ENCODE peak calls at places on chromosome 19, in eight cellular contexts. J, F, Y, R, V, U, E and A are unnamed samples.

GRCh38 chr19:45768644-45769053 is 403 bp downstream of the SIX5 start:
- DNase-seq in R (no peak), E (no peak), U (no peak), J (peak; percentile 51), Y (no peak), V (peak; percentile 44), F (peak; percentile 65), A (no peak)

GRCh38 chr19:30085394-30085793 is 143.4 kb downstream of the URI1 start:
- DNase-seq in F (no peak), Y (peak; percentile 67), E (no peak), U (peak; percentile 16), R (no peak), V (peak; percentile 23), J (peak; percentile 74), A (no peak)

GRCh38 chr19:34228347-34228746 is 26.0 kb upstream of the GARRE1 start:
- DNase-seq in J (no peak), Y (no peak), E (no peak), V (no peak), R (no peak), F (no peak), U (no peak), A (no peak)

GRCh38 chr19:20776083-20777076 is at the start of gene ZNF66:
- DNase-seq in F (no peak), J (peak; percentile 100), V (peak; percentile 82), R (peak; percentile 90), Y (peak; percentile 87), E (peak; percentile 89), U (no peak), A (peak; percentile 78)

GRCh38 chr19:16899566-16900075 is 10.8 kb downstream of the F2RL3 start:
- DNase-seq in E (no peak), F (peak; percentile 64), R (peak; percentile 27), J (peak; percentile 73), V (peak; percentile 65), Y (peak; percentile 53), U (peak; percentile 35), A (peak; percentile 18)

GRCh38 chr19:50909240-50910070 is 1.7 kb downstream of the KLK4 start:
- DNase-seq in R (no peak), F (peak; percentile 86), Y (peak; percentile 83), J (peak; percentile 99), E (no peak), U (peak; percentile 85), V (peak; percentile 99), A (no peak)

GRCh38 chr19:51688665-51689571 is 4.2 kb upstream of the SPACA6 start:
- DNase-seq in J (peak; percentile 83), R (peak; percentile 49), F (peak; percentile 71), E (no peak), U (peak; percentile 73), V (peak; percentile 79), Y (peak; percentile 90), A (no peak)

GRCh38 chr19:5129691-5130090 is 160.8 kb downstream of the KDM4B start:
- DNase-seq in F (no peak), U (no peak), V (no peak), Y (no peak), E (no peak), J (no peak), R (no peak), A (no peak)

GRCh38 chr19:40443930-40444180 is 280 bp downstream of the SERTAD3 start:
- DNase-seq in F (peak; percentile 73), U (no peak), J (peak; percentile 73), R (no peak), Y (no peak), E (no peak), V (no peak), A (no peak)

GRCh38 chr19:35987571-35987896 is 7.5 kb upstream of the SDHAF1 start:
- DNase-seq in F (no peak), U (no peak), E (no peak), R (no peak), J (no peak), Y (no peak), V (no peak), A (no peak)

GRCh38 chr19:46180701-46181385 is 32.8 kb downstream of the IGFL2 start:
- DNase-seq in E (no peak), R (no peak), V (no peak), U (peak; percentile 15), J (no peak), F (no peak), Y (no peak), A (no peak)

GRCh38 chr19:991932-992669 is 8.0 kb downstream of the WDR18 start:
- DNase-seq in F (no peak), J (no peak), V (no peak), Y (no peak), E (no peak), R (no peak), U (no peak), A (no peak)

GRCh38 chr19:12544401-12544876 is 6.8 kb downstream of the ZNF564 start:
- DNase-seq in F (no peak), E (no peak), Y (no peak), U (no peak), J (no peak), V (peak; percentile 74), R (no peak), A (no peak)

GRCh38 chr19:1132625-1133383 is 29.0 kb downstream of the GPX4 start:
- DNase-seq in E (no peak), J (no peak), Y (no peak), F (no peak), U (no peak), V (no peak), R (no peak), A (no peak)

GRCh38 chr19:19563348-19563848 is 25.3 kb downstream of the CILP2 start:
- DNase-seq in E (no peak), R (no peak), Y (no peak), F (no peak), V (no peak), J (no peak), U (no peak), A (no peak)
- TF ChIP-seq REST in E (no peak), R (no peak), Y (no peak), F (no peak), V (no peak), J (no peak), U (no peak), A (no peak)

DNA sequence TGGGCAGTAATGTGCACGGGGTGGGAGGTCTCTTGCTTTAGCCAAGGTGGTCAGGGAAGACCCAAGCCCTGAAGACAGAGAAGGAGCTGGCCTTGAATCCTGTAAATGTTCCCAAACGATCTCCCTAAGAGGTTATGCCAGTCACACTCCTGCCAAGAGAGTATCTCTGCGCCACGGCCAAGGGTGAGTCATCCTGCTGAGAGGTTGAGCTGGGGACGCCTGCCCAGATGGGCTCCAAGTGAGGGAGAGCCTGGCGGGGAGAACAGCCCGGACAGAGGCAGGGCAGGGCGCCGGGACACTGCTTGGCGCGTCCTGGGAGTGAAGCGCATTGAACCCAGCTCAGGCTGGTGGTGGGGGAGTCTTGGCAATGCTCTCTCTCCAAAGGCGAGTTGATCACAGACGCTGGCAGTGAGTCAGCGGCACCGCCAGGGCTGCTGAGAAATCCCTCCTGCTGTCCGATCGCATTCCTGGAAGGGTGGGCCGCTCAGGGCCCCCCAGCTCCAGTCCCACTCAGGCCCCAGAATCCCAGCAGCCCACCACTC is 16.4 kb downstream of the SULT2B1 start:
- DNase-seq in J (peak; percentile 65), V (peak; percentile 60), U (peak; percentile 83), R (no peak), F (peak; percentile 91), Y (peak; percentile 68), E (no peak), A (no peak)
- TF ChIP-seq REST in J (no peak), V (no peak), U (no peak), R (no peak), F (no peak), Y (peak; percentile 30), E (no peak), A (no peak)

GRCh38 chr19:55376381-55376933 is at the start of gene TMEM190:
- DNase-seq in E (no peak), R (no peak), J (peak; percentile 66), Y (peak; percentile 32), V (peak; percentile 65), F (no peak), U (no peak), A (no peak)

GRCh38 chr19:55372316-55373081 is 2.2 kb upstream of the IL11 start:
- DNase-seq in R (no peak), U (no peak), J (no peak), Y (peak; percentile 64), V (no peak), F (peak; percentile 71), E (no peak), A (no peak)

GRCh38 chr19:55370305-55370988 is at the start of gene IL11:
- DNase-seq in J (no peak), E (no peak), V (no peak), Y (no peak), R (no peak), U (no peak), F (peak; percentile 65), A (no peak)

GRCh38 chr19:55373993-55374757 is 2.5 kb upstream of the TMEM190 start:
- DNase-seq in F (peak; percentile 75), J (no peak), U (no peak), E (no peak), Y (peak; percentile 62), V (no peak), R (no peak), A (no peak)

DNA sequence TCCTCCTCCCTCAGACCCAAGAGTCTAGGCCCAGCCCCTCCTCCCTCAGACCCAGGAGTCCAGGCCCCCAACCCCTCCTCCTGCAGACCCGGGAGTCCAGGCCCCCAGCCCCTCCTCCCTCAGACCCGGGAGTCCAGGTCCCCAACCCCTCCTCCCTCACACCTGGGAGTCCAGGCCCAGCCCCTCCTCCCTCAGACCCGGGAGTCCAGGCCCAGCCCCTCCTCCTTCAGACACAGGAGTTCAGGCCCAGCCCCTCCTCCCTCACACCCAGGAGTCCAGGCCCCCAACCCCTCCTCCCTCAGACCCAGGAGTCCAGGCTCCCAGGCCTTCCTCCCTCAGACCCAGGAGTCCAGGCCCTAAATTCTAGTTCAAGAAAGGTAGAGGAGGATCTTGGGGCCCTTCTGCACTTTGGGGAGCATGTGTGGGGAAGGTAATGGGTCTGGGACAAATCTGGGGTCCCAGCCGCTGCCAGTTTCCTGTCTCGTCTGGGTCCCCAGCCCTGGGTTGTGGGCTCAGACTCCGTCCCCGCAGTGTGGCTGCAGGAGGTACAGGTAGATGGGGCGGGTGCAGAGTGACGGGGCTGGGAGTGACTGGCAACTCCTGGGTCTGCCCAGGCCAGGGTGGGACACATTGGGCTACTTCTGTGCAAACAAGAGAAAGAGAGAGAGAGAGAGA is 3.2 kb upstream of the TMEM190 start:
- DNase-seq in Y (no peak), R (no peak), V (no peak), E (no peak), F (no peak), U (no peak), J (no peak), A (no peak)
- TF ChIP-seq REST in Y (no peak), R (no peak), V (no peak), E (no peak), F (no peak), U (no peak), J (no peak), A (no peak)

DNA sequence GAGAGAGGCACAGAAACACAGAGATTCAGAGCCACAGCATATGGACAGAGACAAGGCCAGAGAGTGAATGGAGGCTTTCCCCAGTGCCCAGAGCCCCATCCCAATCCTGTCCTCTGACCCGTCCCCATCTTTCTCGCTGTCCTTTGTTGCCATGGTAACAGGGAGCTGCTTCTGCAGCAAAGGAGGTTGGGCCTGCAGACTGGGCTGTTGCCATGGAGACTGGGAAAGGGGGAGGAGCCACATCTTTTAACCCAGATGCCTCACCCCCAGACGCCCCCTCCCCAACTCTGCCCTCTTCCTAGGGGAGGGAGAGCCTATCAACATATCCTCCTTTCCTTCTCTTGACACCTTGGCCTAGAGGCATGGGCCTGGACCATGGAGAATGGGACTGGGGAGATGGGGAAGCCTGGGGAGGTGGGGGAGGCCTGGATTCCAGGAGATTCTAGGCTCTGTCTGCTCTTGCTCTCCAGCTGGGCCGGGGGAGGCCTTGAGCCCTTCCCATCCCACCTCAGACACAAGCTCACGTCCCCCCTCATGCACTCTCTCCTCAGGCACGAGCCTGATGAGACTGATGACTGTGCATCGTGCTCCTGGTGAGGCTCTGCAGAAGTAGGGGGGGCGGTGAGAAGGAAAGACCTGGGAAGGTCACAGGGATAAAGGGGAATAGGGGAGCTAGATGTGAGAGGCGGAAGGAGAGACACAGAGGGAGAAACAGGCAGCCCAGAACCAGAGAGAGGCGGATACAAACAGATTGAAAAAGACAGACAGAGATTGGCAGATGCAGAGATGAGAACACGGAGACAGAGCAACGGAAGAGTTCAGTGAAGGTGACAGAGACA is 2.1 kb upstream of the ATP1A3 start:
- DNase-seq in U (no peak), F (peak; percentile 72), E (no peak), R (no peak), Y (peak; percentile 90), J (peak; percentile 98), V (peak; percentile 71), A (no peak)
- TF ChIP-seq REST in U (no peak), F (no peak), E (no peak), R (no peak), Y (no peak), J (no peak), V (no peak), A (no peak)